ENCODE peak calls at places on chromosomes 6 and 20, in ten cellular contexts. One of them, this sample, is unnamed.

GRCh38 chr6:30557683-30557981 is 537 bp downstream of the PRR3 start:
- DNase-seq in psoas muscle: no peak
- DNase-seq in Panc1: no peak
- DNase-seq in right atrium auricular region: no peak
- DNase-seq in left ventricle myocardium inferior: no peak
- DNase-seq in uterus: no peak
- DNase-seq in cardiac muscle cell: no peak
- DNase-seq in body of pancreas: no peak
- DNase-seq in heart right ventricle: no peak
- DNase-seq in transverse colon: no peak
- DNase-seq in this sample: no peak

GRCh38 chr6:157143171-157143884 is 180.0 kb downstream of the TMEM242 start:
- DNase-seq in right atrium auricular region: peak; percentile 80
- DNase-seq in heart right ventricle: peak; percentile 54
- DNase-seq in cardiac muscle cell: peak; percentile 87
- DNase-seq in psoas muscle: no peak
- DNase-seq in uterus: no peak
- DNase-seq in transverse colon: no peak
- DNase-seq in body of pancreas: no peak
- DNase-seq in left ventricle myocardium inferior: peak; percentile 42
- DNase-seq in Panc1: no peak
- DNase-seq in this sample: no peak

GRCh38 chr6:9428416-9429172 is 986.3 kb downstream of the TFAP2A start:
- DNase-seq in uterus: no peak
- DNase-seq in psoas muscle: no peak
- DNase-seq in transverse colon: no peak
- DNase-seq in heart right ventricle: no peak
- DNase-seq in cardiac muscle cell: peak; percentile 15
- DNase-seq in Panc1: no peak
- DNase-seq in left ventricle myocardium inferior: no peak
- DNase-seq in right atrium auricular region: no peak
- DNase-seq in body of pancreas: no peak
- DNase-seq in this sample: no peak

GRCh38 chr6:124028117-124028516 is 224.5 kb downstream of the NKAIN2 start:
- DNase-seq in psoas muscle: no peak
- DNase-seq in transverse colon: no peak
- DNase-seq in body of pancreas: no peak
- DNase-seq in uterus: no peak
- DNase-seq in cardiac muscle cell: no peak
- DNase-seq in heart right ventricle: no peak
- DNase-seq in left ventricle myocardium inferior: no peak
- DNase-seq in Panc1: no peak
- DNase-seq in right atrium auricular region: no peak
- DNase-seq in this sample: no peak

GRCh38 chr20:10842116-10842515 is 168.3 kb upstream of the JAG1 start:
- DNase-seq in Panc1: no peak
- DNase-seq in transverse colon: no peak
- DNase-seq in left ventricle myocardium inferior: no peak
- DNase-seq in uterus: no peak
- DNase-seq in psoas muscle: no peak
- DNase-seq in body of pancreas: no peak
- DNase-seq in right atrium auricular region: no peak
- DNase-seq in heart right ventricle: no peak
- DNase-seq in cardiac muscle cell: no peak
- DNase-seq in this sample: no peak

GRCh38 chr6:5172057-5172683 is 87.0 kb downstream of the PPP1R3G start:
- DNase-seq in uterus: no peak
- DNase-seq in right atrium auricular region: no peak
- DNase-seq in cardiac muscle cell: no peak
- DNase-seq in Panc1: no peak
- DNase-seq in left ventricle myocardium inferior: no peak
- DNase-seq in psoas muscle: no peak
- DNase-seq in heart right ventricle: no peak
- DNase-seq in body of pancreas: no peak
- DNase-seq in transverse colon: no peak
- DNase-seq in this sample: no peak

GRCh38 chr20:40956503-40956902 is 72.1 kb upstream of the TOP1 start:
- DNase-seq in uterus: no peak
- DNase-seq in left ventricle myocardium inferior: no peak
- DNase-seq in body of pancreas: no peak
- DNase-seq in heart right ventricle: no peak
- DNase-seq in psoas muscle: no peak
- DNase-seq in right atrium auricular region: no peak
- DNase-seq in cardiac muscle cell: no peak
- DNase-seq in transverse colon: no peak
- DNase-seq in Panc1: no peak
- DNase-seq in this sample: no peak

GRCh38 chr6:81515562-81516453 is 236.7 kb downstream of the TENT5A start:
- DNase-seq in left ventricle myocardium inferior: no peak
- DNase-seq in cardiac muscle cell: peak; percentile 68
- DNase-seq in transverse colon: no peak
- DNase-seq in Panc1: no peak
- DNase-seq in uterus: peak; percentile 24
- DNase-seq in body of pancreas: no peak
- DNase-seq in psoas muscle: no peak
- DNase-seq in right atrium auricular region: no peak
- DNase-seq in heart right ventricle: no peak
- DNase-seq in this sample: no peak

GRCh38 chr6:33126101-33126714 is 50.4 kb downstream of the HLA-DPB1 start:
- DNase-seq in transverse colon: peak; percentile 66
- DNase-seq in right atrium auricular region: peak; percentile 77
- DNase-seq in uterus: peak; percentile 51
- DNase-seq in body of pancreas: peak; percentile 82
- DNase-seq in heart right ventricle: peak; percentile 74
- DNase-seq in left ventricle myocardium inferior: peak; percentile 73
- DNase-seq in Panc1: no peak
- DNase-seq in cardiac muscle cell: peak; percentile 75
- DNase-seq in psoas muscle: peak; percentile 64
- DNase-seq in this sample: no peak

GRCh38 chr20:26276811-26277210 is 580.2 kb upstream of the ZNF337 start:
- DNase-seq in body of pancreas: peak; percentile 6
- DNase-seq in cardiac muscle cell: peak; percentile 18
- DNase-seq in heart right ventricle: no peak
- DNase-seq in transverse colon: no peak
- DNase-seq in Panc1: no peak
- DNase-seq in left ventricle myocardium inferior: no peak
- DNase-seq in right atrium auricular region: no peak
- DNase-seq in psoas muscle: no peak
- DNase-seq in uterus: no peak
- DNase-seq in this sample: no peak

GRCh38 chr6:29011276-29011734 is 6.2 kb upstream of the ZNF311 start:
- DNase-seq in right atrium auricular region: peak; percentile 66
- DNase-seq in uterus: peak; percentile 30
- DNase-seq in psoas muscle: no peak
- DNase-seq in Panc1: no peak
- DNase-seq in heart right ventricle: no peak
- DNase-seq in left ventricle myocardium inferior: no peak
- DNase-seq in transverse colon: peak; percentile 19
- DNase-seq in cardiac muscle cell: peak; percentile 74
- DNase-seq in body of pancreas: peak; percentile 45
- DNase-seq in this sample: no peak

GRCh38 chr6:106685833-106686232 is 56.5 kb downstream of the QRSL1 start:
- DNase-seq in uterus: no peak
- DNase-seq in heart right ventricle: no peak
- DNase-seq in right atrium auricular region: no peak
- DNase-seq in transverse colon: no peak
- DNase-seq in cardiac muscle cell: no peak
- DNase-seq in left ventricle myocardium inferior: no peak
- DNase-seq in psoas muscle: no peak
- DNase-seq in Panc1: no peak
- DNase-seq in body of pancreas: no peak
- DNase-seq in this sample: no peak

GRCh38 chr20:9059931-9060330 is 9.0 kb upstream of the PLCB4 start:
- DNase-seq in uterus: no peak
- DNase-seq in transverse colon: no peak
- DNase-seq in right atrium auricular region: no peak
- DNase-seq in body of pancreas: no peak
- DNase-seq in Panc1: no peak
- DNase-seq in psoas muscle: no peak
- DNase-seq in cardiac muscle cell: no peak
- DNase-seq in left ventricle myocardium inferior: no peak
- DNase-seq in heart right ventricle: no peak
- DNase-seq in this sample: no peak

GRCh38 chr20:2519115-2519815 is 10.6 kb upstream of the ZNF343 start:
- DNase-seq in Panc1: no peak
- DNase-seq in uterus: no peak
- DNase-seq in psoas muscle: no peak
- DNase-seq in transverse colon: no peak
- DNase-seq in body of pancreas: no peak
- DNase-seq in heart right ventricle: no peak
- DNase-seq in cardiac muscle cell: peak; percentile 81
- DNase-seq in left ventricle myocardium inferior: no peak
- DNase-seq in right atrium auricular region: no peak
- DNase-seq in this sample: no peak

GRCh38 chr6:73523434-73524123 is 2.7 kb upstream of the EEF1A1 start:
- DNase-seq in cardiac muscle cell: peak; percentile 56
- DNase-seq in psoas muscle: peak; percentile 41
- DNase-seq in heart right ventricle: peak; percentile 60
- DNase-seq in transverse colon: peak; percentile 82
- DNase-seq in body of pancreas: peak; percentile 84
- DNase-seq in uterus: peak; percentile 59
- DNase-seq in left ventricle myocardium inferior: peak; percentile 61
- DNase-seq in right atrium auricular region: peak; percentile 65
- DNase-seq in Panc1: no peak
- DNase-seq in this sample: peak; percentile 86

GRCh38 chr20:53613748-53614147 is 20.1 kb upstream of the ZNF217 start:
- DNase-seq in heart right ventricle: no peak
- DNase-seq in transverse colon: no peak
- DNase-seq in body of pancreas: no peak
- DNase-seq in Panc1: no peak
- DNase-seq in uterus: no peak
- DNase-seq in right atrium auricular region: no peak
- DNase-seq in psoas muscle: no peak
- DNase-seq in left ventricle myocardium inferior: no peak
- DNase-seq in cardiac muscle cell: no peak
- DNase-seq in this sample: no peak
- H3K4me3 ChIP-seq in heart right ventricle: no peak overlapping the region
- H3K4me3 ChIP-seq in transverse colon: no peak overlapping the region
- H3K4me3 ChIP-seq in body of pancreas: no peak overlapping the region
- H3K4me3 ChIP-seq in Panc1: no peak overlapping the region
- H3K4me3 ChIP-seq in uterus: no peak overlapping the region
- H3K4me3 ChIP-seq in right atrium auricular region: no peak overlapping the region
- H3K4me3 ChIP-seq in psoas muscle: no peak overlapping the region
- H3K4me3 ChIP-seq in left ventricle myocardium inferior: no peak overlapping the region
- H3K4me3 ChIP-seq in cardiac muscle cell: no peak overlapping the region
- H3K4me3 ChIP-seq in this sample: no peak overlapping the region

GRCh38 chr6:133187114-133187513 is 54.0 kb upstream of the EYA4 start:
- DNase-seq in left ventricle myocardium inferior: no peak
- DNase-seq in cardiac muscle cell: no peak
- DNase-seq in transverse colon: no peak
- DNase-seq in uterus: no peak
- DNase-seq in body of pancreas: no peak
- DNase-seq in heart right ventricle: no peak
- DNase-seq in right atrium auricular region: no peak
- DNase-seq in psoas muscle: no peak
- DNase-seq in Panc1: no peak
- DNase-seq in this sample: no peak
- TF ChIP-seq CTCF in left ventricle myocardium inferior: no peak
- TF ChIP-seq CTCF in cardiac muscle cell: no peak
- TF ChIP-seq CTCF in transverse colon: no peak
- TF ChIP-seq CTCF in uterus: no peak
- TF ChIP-seq CTCF in body of pancreas: no peak
- TF ChIP-seq CTCF in heart right ventricle: no peak
- TF ChIP-seq CTCF in right atrium auricular region: no peak
- TF ChIP-seq CTCF in psoas muscle: no peak
- TF ChIP-seq CTCF in Panc1: no peak
- TF ChIP-seq CTCF in this sample: no peak

DNA sequence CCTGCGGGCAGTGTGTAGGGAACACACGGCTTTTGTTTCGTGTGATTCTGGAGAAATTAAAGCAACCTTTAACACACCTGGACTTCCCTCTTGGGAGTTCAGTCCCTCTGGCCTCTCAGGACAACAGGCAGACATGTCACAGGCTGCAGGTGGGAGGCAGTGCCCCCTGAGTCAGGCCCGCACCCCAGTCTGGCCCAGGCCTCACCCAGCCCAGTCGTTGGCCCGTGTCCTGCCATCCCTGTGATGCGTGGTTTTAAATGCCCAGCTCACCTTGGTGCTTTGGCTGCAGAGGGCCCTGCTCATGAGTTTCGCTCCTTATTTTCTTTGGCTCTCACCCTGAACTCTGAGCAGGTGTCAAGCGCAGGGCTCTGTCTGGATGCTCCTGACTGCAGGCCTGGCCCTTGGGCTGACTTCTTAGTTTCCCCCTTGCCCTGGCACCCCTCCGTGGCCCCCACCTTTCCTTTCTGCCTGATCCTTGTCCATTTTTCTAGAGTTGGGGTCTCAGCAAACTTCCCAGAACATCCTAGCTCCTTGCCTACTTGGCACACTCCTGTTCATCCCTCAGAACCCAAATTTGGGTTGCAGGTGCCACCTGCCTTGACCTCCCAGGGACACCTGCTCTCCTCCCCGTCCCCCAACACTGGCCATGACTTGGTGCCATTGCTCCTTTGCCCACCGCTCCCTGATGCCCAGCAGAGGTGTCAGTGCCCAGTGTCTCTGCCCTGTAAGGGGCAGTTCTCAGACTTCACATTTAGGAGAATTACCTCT is 2.2 kb upstream of the CABLES2 start:
- DNase-seq in cardiac muscle cell: no peak
- DNase-seq in Panc1: no peak
- DNase-seq in right atrium auricular region: no peak
- DNase-seq in left ventricle myocardium inferior: no peak
- DNase-seq in psoas muscle: no peak
- DNase-seq in transverse colon: no peak
- DNase-seq in uterus: no peak
- DNase-seq in body of pancreas: no peak
- DNase-seq in heart right ventricle: no peak
- DNase-seq in this sample: no peak
- H3K4me1 ChIP-seq in cardiac muscle cell: peaks cover 28% of the 10 kb centered on the region
- H3K4me1 ChIP-seq in Panc1: peaks cover 26% of the 10 kb centered on the region
- H3K4me1 ChIP-seq in right atrium auricular region: no peaks in the 10 kb centered on the region
- H3K4me1 ChIP-seq in left ventricle myocardium inferior: peaks cover 38% of the 10 kb centered on the region
- H3K4me1 ChIP-seq in psoas muscle: peaks cover 26% of the 10 kb centered on the region
- H3K4me1 ChIP-seq in transverse colon: peaks cover 66% of the 10 kb centered on the region
- H3K4me1 ChIP-seq in uterus: no peaks in the 10 kb centered on the region
- H3K4me1 ChIP-seq in body of pancreas: peaks cover 46% of the 10 kb centered on the region
- H3K4me1 ChIP-seq in heart right ventricle: peaks cover 22% of the 10 kb centered on the region
- H3K4me1 ChIP-seq in this sample: peaks cover 76% of the 10 kb centered on the region

GRCh38 chr20:44355503-44356352 is at the start of gene HNF4A:
- DNase-seq in Panc1: no peak
- DNase-seq in cardiac muscle cell: no peak
- DNase-seq in left ventricle myocardium inferior: no peak
- DNase-seq in right atrium auricular region: no peak
- DNase-seq in psoas muscle: no peak
- DNase-seq in uterus: no peak
- DNase-seq in heart right ventricle: no peak
- DNase-seq in transverse colon: peak; percentile 84
- DNase-seq in body of pancreas: peak; percentile 90
- DNase-seq in this sample: peak; percentile 97
- H3K4me3 ChIP-seq in Panc1: no peak within 1 kb of the TSS
- H3K4me3 ChIP-seq in cardiac muscle cell: no peak within 1 kb of the TSS
- H3K4me3 ChIP-seq in left ventricle myocardium inferior: no peak within 1 kb of the TSS
- H3K4me3 ChIP-seq in right atrium auricular region: no peak within 1 kb of the TSS
- H3K4me3 ChIP-seq in psoas muscle: no peak within 1 kb of the TSS
- H3K4me3 ChIP-seq in uterus: no peak within 1 kb of the TSS
- H3K4me3 ChIP-seq in heart right ventricle: no peak within 1 kb of the TSS
- H3K4me3 ChIP-seq in transverse colon: peak within 1 kb of the TSS; percentile 57
- H3K4me3 ChIP-seq in body of pancreas: peak within 1 kb of the TSS; percentile 68
- H3K4me3 ChIP-seq in this sample: peak within 1 kb of the TSS; percentile 77

GRCh38 chr6:161889324-161889723 is 615.5 kb upstream of the AGPAT4 start:
- DNase-seq in left ventricle myocardium inferior: no peak
- DNase-seq in body of pancreas: no peak
- DNase-seq in right atrium auricular region: no peak
- DNase-seq in psoas muscle: no peak
- DNase-seq in uterus: no peak
- DNase-seq in Panc1: no peak
- DNase-seq in cardiac muscle cell: no peak
- DNase-seq in transverse colon: no peak
- DNase-seq in heart right ventricle: no peak
- DNase-seq in this sample: no peak
- TF ChIP-seq CTCF in left ventricle myocardium inferior: no peak
- TF ChIP-seq CTCF in body of pancreas: no peak
- TF ChIP-seq CTCF in right atrium auricular region: no peak
- TF ChIP-seq CTCF in psoas muscle: no peak
- TF ChIP-seq CTCF in uterus: no peak
- TF ChIP-seq CTCF in Panc1: no peak
- TF ChIP-seq CTCF in cardiac muscle cell: no peak
- TF ChIP-seq CTCF in transverse colon: no peak
- TF ChIP-seq CTCF in heart right ventricle: no peak
- TF ChIP-seq CTCF in this sample: no peak

This sample was measured in Caco-2.